ENCODE peak calls at places on chromosomes 3 and 15, in eight cellular contexts. M, I, V, C, T, P, L and X are unnamed samples.

GRCh38 chr3:134216851-134217250 is 33.8 kb downstream of the RYK start:
- DNase-seq in M (no peak), P (no peak), L (no peak), V (no peak), T (no peak), I (no peak), C (no peak), X (no peak)

GRCh38 chr3:20990896-20991295 is 760.1 kb downstream of the ZNF385D start:
- DNase-seq in M (no peak), T (no peak), C (no peak), I (no peak), P (no peak), V (no peak), L (no peak), X (no peak)

GRCh38 chr3:42229942-42230688 is 35.9 kb downstream of the CCK start:
- DNase-seq in I (peak), P (no peak), T (peak), V (no peak), L (no peak), C (peak), M (peak), X (no peak)

GRCh38 chr3:38117163-38117716 is 19.7 kb downstream of the ACAA1 start:
- DNase-seq in P (peak), M (no peak), T (no peak), C (no peak), I (no peak), V (no peak), L (no peak), X (peak)

GRCh38 chr3:184679056-184679502 is 32.8 kb downstream of the MAGEF1 start:
- DNase-seq in I (no peak), M (no peak), T (no peak), C (no peak), L (no peak), V (no peak), P (no peak), X (no peak)

GRCh38 chr15:75008249-75009017 is 13.1 kb downstream of the SCAMP5 start:
- DNase-seq in M (no peak), P (no peak), C (no peak), L (no peak), I (no peak), T (no peak), V (no peak), X (no peak)

GRCh38 chr3:120498947-120499346 is 48.2 kb upstream of the FSTL1 start:
- DNase-seq in M (no peak), T (peak), P (no peak), C (peak), V (no peak), L (no peak), I (no peak), X (no peak)

GRCh38 chr3:7927864-7928263 is 573.8 kb upstream of the LMCD1 start:
- DNase-seq in L (no peak), C (no peak), T (no peak), M (no peak), I (no peak), V (no peak), P (no peak), X (no peak)

DNA sequence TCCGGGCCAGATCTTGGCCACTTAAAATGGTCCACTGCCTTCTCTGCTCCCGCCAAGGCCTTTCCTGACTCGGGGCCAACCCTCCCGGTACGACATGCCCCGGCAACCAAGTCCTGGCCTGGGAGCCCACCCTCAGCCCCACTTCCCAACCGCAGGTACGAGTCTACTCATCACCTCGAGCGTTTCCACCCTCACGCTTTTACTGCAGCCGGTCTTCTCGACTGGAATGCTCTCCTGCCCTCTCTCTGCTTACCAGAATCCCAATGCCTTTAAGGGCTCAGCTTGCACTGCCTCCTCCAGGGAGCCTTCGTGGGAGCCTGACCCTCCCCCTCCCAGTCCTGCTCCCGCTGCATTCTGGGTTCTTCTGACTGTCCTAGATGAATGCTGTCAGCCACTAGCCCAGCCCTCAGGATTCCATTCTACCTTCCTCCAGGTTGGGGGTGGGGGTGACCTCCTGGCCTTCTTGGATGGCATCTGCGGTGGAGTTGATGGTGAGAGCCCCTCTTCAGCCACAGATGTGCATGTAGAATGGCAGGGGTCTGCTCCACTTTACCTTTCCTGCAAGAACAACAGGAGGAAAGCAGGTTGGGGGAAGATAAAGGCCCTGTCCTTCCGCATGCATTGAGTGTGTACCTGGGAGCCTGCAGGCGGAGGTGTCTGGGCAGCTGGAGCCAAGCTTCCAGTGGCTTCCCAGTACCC is 1.1 kb upstream of the CSRNP1 start:
- DNase-seq in L (no peak), C (no peak), T (no peak), I (no peak), M (peak), P (no peak), V (peak), X (peak)
- H3K4me3 ChIP-seq in L (no peak), C (peak), T (no peak), I (no peak), M (peak), P (peak), V (peak), X (peak)

GRCh38 chr15:68631621-68632051 is 52.8 kb downstream of the CORO2B start:
- DNase-seq in T (no peak), L (no peak), I (no peak), P (no peak), V (no peak), C (no peak), M (no peak), X (no peak)
- H3K4me3 ChIP-seq in T (no peak), L (no peak), I (no peak), P (no peak), V (no peak), C (no peak), M (no peak), X (no peak)

GRCh38 chr3:69999191-70000027 is at the start of gene SAMMSON:
- DNase-seq in V (no peak), M (no peak), T (no peak), P (no peak), I (no peak), C (peak), L (no peak), X (no peak)
- H3K4me3 ChIP-seq in V (peak), M (no peak), T (peak), P (no peak), I (no peak), C (peak), L (no peak), X (no peak)

GRCh38 chr15:69084404-69085030 is 70.0 kb downstream of the NOX5 start:
- DNase-seq in C (no peak), V (no peak), M (no peak), P (no peak), L (no peak), I (no peak), T (no peak), X (no peak)
- H3K4me3 ChIP-seq in C (no peak), V (no peak), M (no peak), P (no peak), L (no peak), I (no peak), T (no peak), X (no peak)

GRCh38 chr15:33021806-33022389 is 172.6 kb downstream of the FMN1 start:
- DNase-seq in P (no peak), V (no peak), C (peak), T (peak), I (peak), L (no peak), M (peak), X (no peak)
- H3K4me3 ChIP-seq in P (no peak), V (no peak), C (no peak), T (no peak), I (no peak), L (no peak), M (no peak), X (no peak)

GRCh38 chr3:170991664-170992063 is 34.9 kb downstream of the SLC2A2 start:
- DNase-seq in L (no peak), V (no peak), P (no peak), T (no peak), M (no peak), C (no peak), I (no peak), X (no peak)

GRCh38 chr3:170992854-170993253 is 33.7 kb downstream of the SLC2A2 start:
- DNase-seq in P (no peak), M (no peak), C (no peak), V (no peak), L (no peak), T (peak), I (no peak), X (no peak)

GRCh38 chr3:170985304-170985703 is 41.2 kb downstream of the SLC2A2 start:
- DNase-seq in V (no peak), C (no peak), M (no peak), P (no peak), L (no peak), I (no peak), T (no peak), X (no peak)

GRCh38 chr3:170989100-170989648 is 37.3 kb downstream of the SLC2A2 start:
- DNase-seq in V (no peak), T (no peak), L (no peak), P (no peak), C (no peak), M (no peak), I (no peak), X (no peak)

GRCh38 chr3:170988378-170988777 is 38.1 kb downstream of the SLC2A2 start:
- DNase-seq in L (no peak), V (no peak), M (no peak), T (no peak), P (peak), C (no peak), I (no peak), X (no peak)
- H3K4me3 ChIP-seq in L (no peak), V (no peak), M (no peak), T (no peak), P (no peak), C (no peak), I (no peak), X (no peak)